ENCODE peak calls at places on chromosomes 7 and 10, in seven cellular contexts. S is spleen, V is testis, H is prostate gland, J is sigmoid colon, Y is endodermal cell, C is neural progenitor cell. D is an unnamed sample. For H3K4me1, the result is how much of the 10 kb centered on the place peaks cover.

GRCh38 chr10:57430376-57430775 is 837.3 kb downstream of the IPMK start:
- DNase-seq in S (no peak), V (no peak), H (no peak), J (no peak), Y (no peak), C (no peak), D (no peak)

GRCh38 chr7:26265061-26265460 is 26.6 kb upstream of the SNX10 start:
- DNase-seq in S (no peak), V (no peak), H (no peak), J (no peak), Y (no peak), C (no peak), D (no peak)

GRCh38 chr7:33901199-33901598 is 4.1 kb upstream of the BMPER start:
- DNase-seq in S (no peak), V (no peak), H (no peak), J (no peak), Y (no peak), C (no peak), D (no peak)

GRCh38 chr10:77296534-77297369 is 340.9 kb downstream of the KCNMA1 start:
- DNase-seq in S (no peak), V (no peak), H (no peak), J (no peak), Y (no peak), C (peak), D (no peak)

GRCh38 chr7:83796760-83797159 is 147.8 kb upstream of the SEMA3E start:
- DNase-seq in S (no peak), V (no peak), H (no peak), J (no peak), Y (no peak), C (no peak), D (no peak)

GRCh38 chr7:16344927-16345326 is 76.4 kb downstream of the CRPPA start:
- DNase-seq in S (no peak), V (no peak), H (no peak), J (no peak), Y (no peak), C (no peak), D (no peak)

GRCh38 chr10:71259815-71260501 is 47.6 kb downstream of the UNC5B start:
- DNase-seq in S (no peak), V (no peak), H (peak), J (no peak), Y (no peak), C (no peak), D (no peak)

GRCh38 chr7:128672927-128673517 is 930 bp downstream of the GARIN1A start:
- DNase-seq in S (no peak), V (no peak), H (no peak), J (no peak), Y (peak), C (peak), D (peak)

GRCh38 chr10:119268871-119269506 is 61.6 kb downstream of the GRK5 start:
- DNase-seq in S (peak), V (no peak), H (no peak), J (no peak), Y (peak), C (no peak), D (no peak)

GRCh38 chr7:47366211-47366610 is 215.7 kb downstream of the TNS3 start:
- DNase-seq in S (no peak), V (no peak), H (no peak), J (peak), Y (no peak), C (no peak), D (no peak)

GRCh38 chr7:17184805-17185689 is 113.4 kb upstream of the AHR start:
- DNase-seq in S (no peak), V (no peak), H (no peak), J (no peak), Y (no peak), C (no peak), D (no peak)

GRCh38 chr10:784759-785538 is 95.5 kb upstream of the DIP2C start:
- DNase-seq in S (peak), V (peak), H (peak), J (peak), Y (peak), C (peak), D (peak)

GRCh38 chr7:148650232-148650858 is 48.4 kb upstream of the CUL1 start:
- DNase-seq in S (no peak), V (no peak), H (no peak), J (no peak), Y (no peak), C (no peak), D (no peak)

GRCh38 chr7:86600506-86601290 is 43.0 kb upstream of the GRM3 start:
- DNase-seq in S (peak), V (peak), H (no peak), J (no peak), Y (peak), C (peak), D (no peak)

GRCh38 chr7:54967384-54967783 is 51.4 kb upstream of the EGFR start:
- DNase-seq in S (no peak), V (no peak), H (peak), J (no peak), Y (no peak), C (no peak), D (peak)

GRCh38 chr7:106050743-106051110 is 61.4 kb downstream of the SYPL1 start:
- DNase-seq in S (no peak), V (peak), H (no peak), J (no peak), Y (peak), C (no peak), D (no peak)

GRCh38 chr7:26492816-26493215 is 201.2 kb downstream of the SNX10 start:
- DNase-seq in S (no peak), V (no peak), H (no peak), J (no peak), Y (no peak), C (no peak), D (no peak)

DNA sequence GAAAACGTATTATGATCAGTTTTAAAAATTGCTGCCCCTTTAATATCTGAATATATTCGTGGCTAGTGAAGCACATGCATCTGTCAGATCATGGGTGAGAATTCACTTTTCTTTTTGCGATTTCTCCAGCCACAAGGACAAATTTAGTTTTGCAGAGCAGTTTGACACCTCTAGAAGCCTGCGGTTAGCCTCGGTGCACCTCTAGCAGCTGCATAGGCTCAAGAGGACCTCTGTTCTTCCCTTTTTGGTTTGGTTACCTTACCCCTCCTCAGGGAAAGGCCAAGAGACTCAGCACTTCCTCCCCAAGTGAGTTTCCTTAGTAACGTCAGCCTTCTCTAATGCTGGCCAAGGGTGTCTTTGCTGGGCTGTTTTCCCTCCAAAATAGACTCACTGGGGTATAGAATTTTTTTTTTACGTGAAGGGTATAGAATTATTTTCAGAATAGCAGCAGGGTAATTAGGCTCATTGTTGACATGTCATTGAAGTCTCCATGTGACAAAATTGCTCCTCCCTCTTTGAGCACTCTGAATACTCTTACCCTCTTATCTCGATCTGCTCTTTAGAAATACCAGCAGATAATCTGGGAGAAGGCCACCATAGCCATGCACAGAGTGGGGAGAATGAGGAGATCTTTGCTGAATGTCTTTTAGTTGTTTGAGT is 97.9 kb downstream of the AUTS2 start:
- DNase-seq in S (no peak), V (no peak), H (no peak), J (no peak), Y (no peak), C (no peak), D (no peak)
- H3K4me1 ChIP-seq in S (under half), V (under half), H (under half), J (under half), Y (under half), C (under half), D (under half)

DNA sequence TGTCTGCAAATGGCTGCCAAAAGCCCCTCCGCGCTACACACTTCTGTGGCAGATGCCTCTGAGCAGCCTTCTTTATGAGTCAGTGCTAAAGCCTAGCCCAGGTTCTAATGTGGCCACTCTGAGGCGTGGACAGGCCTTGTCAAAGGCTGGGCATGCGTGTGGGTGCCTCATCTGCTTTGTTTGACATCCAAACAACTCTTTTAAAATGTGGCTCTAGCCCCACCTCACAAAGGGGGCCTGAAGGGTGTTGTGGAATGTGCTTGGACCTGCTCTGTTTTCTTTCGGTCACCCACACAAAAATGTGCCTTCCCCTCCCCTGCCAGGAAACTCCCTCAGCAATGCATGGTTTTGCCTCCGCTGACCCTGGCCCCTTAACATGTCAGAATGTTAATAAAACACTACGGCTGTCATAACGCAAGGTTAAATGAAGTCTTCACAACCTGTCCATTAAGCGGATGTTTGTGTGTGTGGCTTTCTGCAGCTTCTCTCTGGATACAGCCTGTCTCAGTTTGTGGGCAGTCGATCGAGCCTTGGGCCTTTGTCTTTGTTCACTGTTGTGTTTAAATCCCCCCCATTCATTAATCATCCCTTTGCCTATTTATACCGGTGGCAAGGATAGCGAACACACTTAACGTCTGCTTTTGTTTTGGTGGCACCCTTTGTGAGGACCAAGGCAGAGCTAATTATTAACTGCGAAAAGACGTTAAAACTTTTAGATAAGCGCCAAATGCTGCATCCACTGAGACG is 718.9 kb downstream of the LRMDA start:
- DNase-seq in S (no peak), V (no peak), H (peak), J (no peak), Y (peak), C (peak), D (peak)
- H3K4me3 ChIP-seq in S (no peak), V (no peak), H (no peak), J (no peak), Y (peak), C (peak), D (no peak)

GRCh38 chr10:124727389-124727960 is 16.7 kb downstream of the FAM53B start:
- DNase-seq in S (peak), V (peak), H (peak), J (no peak), Y (no peak), C (no peak), D (no peak)
- H3K4me1 ChIP-seq in S (half or more), V (half or more), H (under half), J (under half), Y (under half), C (under half), D (half or more)

DNA sequence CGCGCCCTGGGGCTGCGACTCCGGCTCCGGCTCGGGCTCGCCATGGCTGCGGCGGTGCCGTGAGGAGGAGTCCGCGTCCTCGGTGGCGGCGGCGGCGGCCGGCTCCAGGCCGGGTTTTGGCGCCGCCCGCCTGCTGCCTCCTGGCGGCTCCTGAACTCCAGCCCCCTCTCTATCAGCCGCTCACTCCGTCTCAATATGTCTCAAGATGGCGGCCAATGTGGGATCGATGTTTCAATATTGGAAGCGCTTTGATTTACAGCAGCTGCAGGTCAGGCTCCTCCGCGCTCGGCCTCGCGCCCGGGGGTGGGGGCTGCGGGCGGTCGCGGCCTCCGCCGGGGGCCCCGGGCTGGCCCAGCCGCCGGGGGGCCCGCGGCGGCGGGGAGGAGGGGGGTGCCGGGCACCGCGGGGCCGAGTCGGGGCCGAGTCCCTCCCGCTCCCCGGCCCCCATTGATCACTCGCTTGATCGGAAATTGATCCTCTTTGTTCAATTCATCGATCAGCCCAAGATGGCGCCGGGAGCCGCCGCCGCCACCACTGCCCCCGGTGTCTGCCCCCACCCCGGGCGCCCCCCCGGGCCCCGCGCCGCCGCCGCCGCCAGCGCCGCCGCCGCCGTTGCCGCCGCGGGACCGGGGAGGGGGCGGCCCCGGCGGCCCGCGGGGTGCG is 1.5 kb upstream of the CUX1 start:
- DNase-seq in S (peak), V (peak), H (peak), J (peak), Y (no peak), C (peak), D (peak)
- H3K4me3 ChIP-seq in S (peak), V (peak), H (peak), J (peak), Y (no peak), C (peak), D (peak)

GRCh38 chr7:123718773-123719480 is 29.9 kb downstream of the WASL start:
- DNase-seq in S (no peak), V (no peak), H (no peak), J (no peak), Y (no peak), C (no peak), D (no peak)

GRCh38 chr7:123715198-123715597 is 33.6 kb downstream of the WASL start:
- DNase-seq in S (no peak), V (no peak), H (no peak), J (no peak), Y (no peak), C (no peak), D (no peak)

GRCh38 chr7:123715793-123716192 is 33.0 kb downstream of the WASL start:
- DNase-seq in S (no peak), V (no peak), H (no peak), J (no peak), Y (no peak), C (no peak), D (no peak)

GRCh38 chr7:123717689-123718088 is 31.1 kb downstream of the WASL start:
- DNase-seq in S (no peak), V (no peak), H (no peak), J (no peak), Y (no peak), C (no peak), D (no peak)

DNA sequence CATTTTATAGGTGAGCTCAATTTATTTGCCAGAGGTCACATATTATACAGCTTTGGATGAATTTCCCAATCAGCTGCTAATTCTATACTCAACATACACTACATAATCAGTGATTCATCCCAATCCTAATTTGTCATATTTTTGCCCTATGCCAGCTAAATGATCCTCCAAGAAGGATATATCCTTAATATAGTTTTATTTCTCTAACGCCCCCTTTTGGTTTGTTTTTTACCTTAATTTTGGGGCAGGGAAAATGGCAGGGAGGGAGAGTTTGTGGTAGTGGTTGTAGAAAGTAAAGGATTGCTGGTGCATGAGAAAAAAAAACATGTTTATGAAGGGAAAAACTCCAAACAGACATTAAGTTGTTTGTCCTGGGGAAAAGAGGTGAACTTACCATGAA is 31.9 kb downstream of the WASL start:
- DNase-seq in S (no peak), V (no peak), H (no peak), J (no peak), Y (no peak), C (no peak), D (no peak)
- H3K4me1 ChIP-seq in S (under half), V (under half), H (under half), J (under half), Y (under half), C (under half), D (under half)

D was measured in thyroid gland.